ENCODE peak calls at places on chromosome 7, in seven cellular contexts. T, B, H, Z, S, G and K are unnamed samples.

GRCh38 chr7:28570113-28570969 is 158.0 kb downstream of the CREB5 start:
- DNase-seq in T (no peak), B (no peak), H (no peak), Z (no peak), S (no peak), G (no peak), K (no peak)

GRCh38 chr7:25995893-25996529 is 156.0 kb upstream of the NFE2L3 start:
- DNase-seq in T (peak), B (no peak), H (no peak), Z (no peak), S (no peak), G (no peak), K (no peak)

GRCh38 chr7:132428247-132428919 is 147.9 kb downstream of the PLXNA4 start:
- DNase-seq in T (no peak), B (no peak), H (no peak), Z (no peak), S (no peak), G (no peak), K (peak)

GRCh38 chr7:3003936-3004335 is 39.7 kb downstream of the CARD11 start:
- DNase-seq in T (no peak), B (no peak), H (no peak), Z (no peak), S (no peak), G (no peak), K (no peak)

GRCh38 chr7:77338883-77339629 is 77.1 kb downstream of the GSAP start:
- DNase-seq in T (peak), B (no peak), H (no peak), Z (no peak), S (no peak), G (no peak), K (no peak)

GRCh38 chr7:41652265-41652664 is 50.6 kb downstream of the INHBA start:
- DNase-seq in T (no peak), B (no peak), H (no peak), Z (no peak), S (no peak), G (no peak), K (no peak)

GRCh38 chr7:68321776-68322496 is 1276.3 kb upstream of the AUTS2 start:
- DNase-seq in T (no peak), B (no peak), H (no peak), Z (no peak), S (no peak), G (no peak), K (no peak)

GRCh38 chr7:29858080-29858951 is 52.0 kb downstream of the WIPF3 start:
- DNase-seq in T (no peak), B (no peak), H (no peak), Z (no peak), S (no peak), G (no peak), K (no peak)

GRCh38 chr7:51316262-51316665 is 345 bp downstream of the COBL start:
- DNase-seq in T (peak), B (peak), H (no peak), Z (no peak), S (peak), G (no peak), K (no peak)

GRCh38 chr7:135795846-135796570 is 47.4 kb upstream of the FAM180A start:
- DNase-seq in T (no peak), B (no peak), H (no peak), Z (no peak), S (no peak), G (no peak), K (no peak)
- H3K27ac ChIP-seq in T (no peak), B (no peak), H (no peak), Z (no peak), S (no peak), G (no peak), K (no peak)

GRCh38 chr7:142868881-142869415 is 14.1 kb downstream of the EPHB6 start:
- DNase-seq in T (no peak), B (no peak), H (no peak), Z (no peak), S (no peak), G (no peak), K (peak)
- H3K27ac ChIP-seq in T (no peak), B (no peak), H (no peak), Z (no peak), S (no peak), G (no peak), K (no peak)

DNA sequence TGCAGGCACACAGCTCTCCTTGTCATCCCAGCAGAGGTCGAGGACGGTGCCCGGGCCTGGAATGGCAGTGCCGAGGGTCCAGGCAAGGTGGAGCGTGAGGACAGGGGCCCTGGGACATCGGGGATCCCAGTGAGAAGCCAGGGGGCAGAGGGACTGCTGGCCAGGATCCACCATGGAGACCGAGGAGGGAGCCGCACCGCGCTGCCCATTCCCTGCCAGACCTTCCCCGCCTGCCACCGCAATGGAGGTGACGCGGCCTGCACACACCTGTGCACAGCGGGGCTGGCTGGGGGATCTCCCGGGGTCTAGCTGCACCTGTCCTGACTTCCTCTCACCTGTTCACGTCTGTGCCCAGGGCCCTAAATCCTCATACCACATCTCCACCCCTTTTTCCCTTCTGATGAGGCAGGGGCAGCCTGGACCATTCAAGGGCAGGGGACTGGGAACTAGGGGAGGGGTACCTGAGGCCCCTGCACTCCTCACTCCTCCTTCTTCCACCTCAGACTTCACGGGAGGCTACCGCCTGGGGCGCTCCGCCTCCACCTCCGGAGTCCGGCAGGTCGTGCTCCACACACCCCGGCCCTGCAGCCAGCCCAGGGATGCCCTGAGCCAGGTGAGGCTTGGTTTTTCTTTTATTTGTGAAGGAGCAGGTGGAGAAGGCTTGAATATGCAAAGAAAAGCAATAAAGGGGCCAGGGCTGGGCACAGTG is 6.9 kb downstream of the NYAP1 start:
- DNase-seq in T (no peak), B (no peak), H (no peak), Z (no peak), S (no peak), G (no peak), K (no peak)
- H3K27ac ChIP-seq in T (no peak), B (no peak), H (no peak), Z (no peak), S (no peak), G (no peak), K (no peak)

GRCh38 chr7:151776446-151776845 is 100.5 kb downstream of the PRKAG2 start:
- DNase-seq in T (no peak), B (no peak), H (no peak), Z (no peak), S (no peak), G (no peak), K (no peak)
- H3K27ac ChIP-seq in T (no peak), B (no peak), H (no peak), Z (no peak), S (no peak), G (no peak), K (no peak)